ENCODE peak calls at places on chromosomes 11 and 22, in eight cellular contexts. G, W, E, J, A, R, V and F are unnamed samples.

GRCh38 chr11:65445604-65446445 is 23.2 kb downstream of the NEAT1 start:
- DNase-seq in G (no peak), W (no peak), E (peak; percentile 50), J (no peak), A (no peak), R (no peak), V (no peak), F (no peak)

GRCh38 chr11:121415861-121416260 is 36.3 kb upstream of the SORL1 start:
- DNase-seq in G (peak; percentile 25), W (no peak), E (no peak), J (no peak), A (no peak), R (no peak), V (no peak), F (no peak)

GRCh38 chr11:66020618-66021357 is 5.5 kb downstream of the CATSPER1 start:
- DNase-seq in G (peak; percentile 93), W (no peak), E (peak; percentile 46), J (no peak), A (no peak), R (peak; percentile 64), V (no peak), F (peak; percentile 58)

GRCh38 chr22:17795661-17796548 is 21.6 kb upstream of the BID start:
- DNase-seq in G (no peak), W (no peak), E (no peak), J (no peak), A (no peak), R (no peak), V (no peak), F (no peak)

GRCh38 chr11:64444838-64445441 is 86.0 kb downstream of the RPS6KA4 start:
- DNase-seq in G (peak; percentile 35), W (no peak), E (no peak), J (no peak), A (no peak), R (peak; percentile 45), V (no peak), F (no peak)

GRCh38 chr11:58567889-58568512 is 7.7 kb downstream of the LPXN start:
- DNase-seq in G (peak; percentile 51), W (peak; percentile 78), E (peak; percentile 75), J (peak; percentile 17), A (peak; percentile 35), R (peak; percentile 44), V (no peak), F (peak; percentile 51)

GRCh38 chr22:50482107-50483074 is 1.0 kb downstream of the ADM2 start:
- DNase-seq in G (no peak), W (no peak), E (no peak), J (no peak), A (no peak), R (no peak), V (no peak), F (no peak)

GRCh38 chr11:8087185-8087584 is 6.2 kb downstream of the TUB start:
- DNase-seq in G (no peak), W (no peak), E (no peak), J (no peak), A (no peak), R (no peak), V (no peak), F (no peak)

GRCh38 chr11:1225386-1226225 is 2.7 kb downstream of the MUC5B start:
- DNase-seq in G (no peak), W (no peak), E (no peak), J (no peak), A (no peak), R (no peak), V (no peak), F (no peak)

GRCh38 chr11:78354741-78355705 is 62.6 kb downstream of the GAB2 start:
- DNase-seq in G (no peak), W (no peak), E (no peak), J (no peak), A (peak; percentile 11), R (no peak), V (no peak), F (no peak)

GRCh38 chr11:25357133-25357532 is 860.3 kb downstream of the LUZP2 start:
- DNase-seq in G (no peak), W (no peak), E (no peak), J (no peak), A (no peak), R (no peak), V (no peak), F (no peak)

GRCh38 chr11:126956664-126957063 is 43.9 kb downstream of the KIRREL3 start:
- DNase-seq in G (no peak), W (no peak), E (no peak), J (no peak), A (no peak), R (no peak), V (no peak), F (no peak)

GRCh38 chr11:1484061-1484671 is 2.4 kb downstream of the MOB2 start:
- DNase-seq in G (no peak), W (no peak), E (no peak), J (no peak), A (no peak), R (no peak), V (no peak), F (no peak)

GRCh38 chr11:60858731-60859464 is 3.1 kb upstream of the PTGDR2 start:
- DNase-seq in G (no peak), W (no peak), E (peak; percentile 37), J (no peak), A (no peak), R (no peak), V (no peak), F (no peak)

GRCh38 chr22:23547818-23548500 is 32.1 kb downstream of the IGLL1 start:
- DNase-seq in G (no peak), W (no peak), E (no peak), J (no peak), A (no peak), R (no peak), V (no peak), F (no peak)

GRCh38 chr22:27148025-27148424 is 490.6 kb downstream of the MIAT start:
- DNase-seq in G (no peak), W (no peak), E (no peak), J (no peak), A (no peak), R (no peak), V (no peak), F (no peak)

GRCh38 chr22:19526076-19526701 is 2.0 kb upstream of the CLDN5 start:
- DNase-seq in G (no peak), W (no peak), E (no peak), J (no peak), A (no peak), R (no peak), V (no peak), F (no peak)

GRCh38 chr22:23376256-23376655 is 195.9 kb downstream of the BCR start:
- DNase-seq in G (peak; percentile 58), W (peak; percentile 59), E (peak; percentile 23), J (no peak), A (no peak), R (peak; percentile 23), V (no peak), F (peak; percentile 67)

GRCh38 chr11:14179126-14179820 is 179.7 kb downstream of the RRAS2 start:
- DNase-seq in G (no peak), W (no peak), E (no peak), J (no peak), A (no peak), R (no peak), V (no peak), F (no peak)

GRCh38 chr11:32109138-32109537 is 18.3 kb downstream of the RCN1 start:
- DNase-seq in G (peak; percentile 67), W (no peak), E (no peak), J (peak; percentile 41), A (no peak), R (no peak), V (no peak), F (no peak)

GRCh38 chr11:18307461-18308139 is 14.3 kb downstream of the HPS5 start:
- DNase-seq in G (no peak), W (no peak), E (no peak), J (no peak), A (no peak), R (no peak), V (no peak), F (no peak)

GRCh38 chr22:39179401-39179827 is 26.9 kb upstream of the CBX7 start:
- DNase-seq in G (no peak), W (no peak), E (no peak), J (no peak), A (no peak), R (no peak), V (no peak), F (no peak)

GRCh38 chr11:47946682-47947575 is 33.4 kb upstream of the PTPRJ start:
- DNase-seq in G (peak; percentile 98), W (no peak), E (peak; percentile 25), J (peak; percentile 39), A (peak; percentile 11), R (peak; percentile 98), V (no peak), F (peak; percentile 89)

GRCh38 chr11:46127150-46127638 is 5.9 kb upstream of the PHF21A start:
- DNase-seq in G (peak; percentile 75), W (peak; percentile 79), E (peak; percentile 89), J (no peak), A (no peak), R (peak; percentile 97), V (no peak), F (no peak)

GRCh38 chr11:95345651-95346050 is 114.6 kb upstream of the SESN3 start:
- DNase-seq in G (no peak), W (no peak), E (peak; percentile 42), J (no peak), A (no peak), R (no peak), V (no peak), F (no peak)

GRCh38 chr11:46369458-46370152 is 11.9 kb upstream of the MDK start:
- DNase-seq in G (peak; percentile 77), W (peak; percentile 62), E (peak; percentile 43), J (no peak), A (no peak), R (peak; percentile 75), V (no peak), F (peak; percentile 60)

GRCh38 chr11:95922536-95923440 is 1.1 kb downstream of the MTMR2 start:
- DNase-seq in G (no peak), W (no peak), E (no peak), J (no peak), A (no peak), R (no peak), V (no peak), F (no peak)

GRCh38 chr11:70191495-70192140 is 11.5 kb upstream of the FADD start:
- DNase-seq in G (peak; percentile 73), W (peak; percentile 58), E (peak; percentile 52), J (no peak), A (no peak), R (peak; percentile 74), V (peak; percentile 14), F (peak; percentile 54)

GRCh38 chr22:16968218-16968595 is 39.8 kb downstream of the GAB4 start:
- DNase-seq in G (no peak), W (no peak), E (no peak), J (no peak), A (no peak), R (no peak), V (no peak), F (no peak)

GRCh38 chr11:45982656-45983470 is 60.4 kb downstream of the LARGE2 start:
- DNase-seq in G (peak; percentile 82), W (no peak), E (no peak), J (no peak), A (no peak), R (no peak), V (no peak), F (peak; percentile 40)

GRCh38 chr22:35961480-35961902 is 67.1 kb downstream of the RBFOX2 start:
- DNase-seq in G (peak; percentile 66), W (no peak), E (no peak), J (peak; percentile 58), A (no peak), R (peak; percentile 7), V (no peak), F (no peak)

GRCh38 chr11:2090172-2091111 is 48.7 kb downstream of the IGF2 start:
- DNase-seq in G (no peak), W (no peak), E (no peak), J (no peak), A (no peak), R (no peak), V (no peak), F (no peak)

GRCh38 chr22:27892811-27893210 is 26.2 kb downstream of the PITPNB start:
- DNase-seq in G (no peak), W (no peak), E (no peak), J (no peak), A (no peak), R (no peak), V (no peak), F (no peak)

GRCh38 chr11:91859666-91860065 is 365.0 kb upstream of the FAT3 start:
- DNase-seq in G (peak; percentile 33), W (no peak), E (no peak), J (no peak), A (no peak), R (no peak), V (no peak), F (no peak)